ENCODE peak calls at places on chromosome 17, in five cellular contexts. K, P, Y, A and M are unnamed samples.
A peak's percentile ranks its signal among the peaks of the same experiment; 100 is the strongest.

GRCh38 chr17:5874486-5874885 is 195.7 kb upstream of the WSCD1 start:
- DNase-seq in Y (no peak), P (no peak), A (no peak), K (no peak), M (no peak)

GRCh38 chr17:78278139-78278741 is 46.8 kb downstream of the TMEM235 start:
- DNase-seq in P (no peak), Y (peak; percentile 23), K (no peak), A (peak; percentile 48), M (peak; percentile 88)

GRCh38 chr17:334974-335481 is 17.6 kb downstream of the RPH3AL start:
- DNase-seq in K (no peak), A (no peak), P (no peak), Y (no peak), M (no peak)

GRCh38 chr17:27457405-27457730 is 1.1 kb downstream of the KSR1 start:
- DNase-seq in A (no peak), Y (no peak), K (no peak), P (no peak), M (no peak)

GRCh38 chr17:31313982-31314787 is at the start of gene EVI2B:
- DNase-seq in A (no peak), Y (no peak), K (no peak), P (no peak), M (no peak)

GRCh38 chr17:18217412-18218015 is 7.9 kb upstream of the LLGL1 start:
- DNase-seq in Y (peak; percentile 18), K (peak; percentile 71), P (peak; percentile 55), A (peak; percentile 91), M (peak; percentile 39)

GRCh38 chr17:33145941-33146340 is 147.2 kb downstream of the ASIC2 start:
- DNase-seq in A (no peak), K (no peak), P (no peak), Y (no peak), M (no peak)

GRCh38 chr17:348692-349425 is 3.7 kb downstream of the RPH3AL start:
- DNase-seq in A (no peak), P (no peak), Y (peak; percentile 50), K (peak; percentile 62), M (no peak)